ENCODE peak calls at places on chromosomes 6 and 20, in eight cellular contexts. One of them, this sample, is unnamed.
A peak's percentile ranks its signal among the peaks of the same experiment; 100 is the strongest.

GRCh38 chr6:124372076-124372475 is 568.4 kb downstream of the NKAIN2 start:
- DNase-seq in activated gamma-delta T cell treated with Interleukin-2 at 50 U/mL for 16 hours: no peak
- DNase-seq in activated CD4-positive, CD25-positive, alpha-beta regulatory T cell: no peak
- DNase-seq in fibroblast of lung: peak; percentile 62
- DNase-seq in left ventricle myocardium inferior: no peak
- DNase-seq in neural crest cell: no peak
- DNase-seq in Ammon's horn: no peak
- DNase-seq in prostate gland: no peak
- DNase-seq in this sample: no peak

GRCh38 chr6:25404094-25404493 is 124.9 kb downstream of the CARMIL1 start:
- DNase-seq in activated gamma-delta T cell treated with Interleukin-2 at 50 U/mL for 16 hours: no peak
- DNase-seq in activated CD4-positive, CD25-positive, alpha-beta regulatory T cell: no peak
- DNase-seq in fibroblast of lung: no peak
- DNase-seq in left ventricle myocardium inferior: no peak
- DNase-seq in neural crest cell: no peak
- DNase-seq in Ammon's horn: peak; percentile 22
- DNase-seq in prostate gland: no peak
- DNase-seq in this sample: no peak

GRCh38 chr6:21241231-21242130 is 352.1 kb upstream of the SOX4 start:
- DNase-seq in activated gamma-delta T cell treated with Interleukin-2 at 50 U/mL for 16 hours: no peak
- DNase-seq in activated CD4-positive, CD25-positive, alpha-beta regulatory T cell: no peak
- DNase-seq in fibroblast of lung: no peak
- DNase-seq in left ventricle myocardium inferior: no peak
- DNase-seq in neural crest cell: no peak
- DNase-seq in Ammon's horn: no peak
- DNase-seq in prostate gland: no peak
- DNase-seq in this sample: no peak

GRCh38 chr20:1805161-1805581 is 90.0 kb upstream of the SIRPA start:
- DNase-seq in activated gamma-delta T cell treated with Interleukin-2 at 50 U/mL for 16 hours: no peak
- DNase-seq in activated CD4-positive, CD25-positive, alpha-beta regulatory T cell: no peak
- DNase-seq in fibroblast of lung: no peak
- DNase-seq in left ventricle myocardium inferior: no peak
- DNase-seq in neural crest cell: no peak
- DNase-seq in Ammon's horn: no peak
- DNase-seq in prostate gland: no peak
- DNase-seq in this sample: no peak

GRCh38 chr6:155276638-155277037 is 12.8 kb downstream of the CLDN20 start:
- DNase-seq in activated gamma-delta T cell treated with Interleukin-2 at 50 U/mL for 16 hours: no peak
- DNase-seq in activated CD4-positive, CD25-positive, alpha-beta regulatory T cell: no peak
- DNase-seq in fibroblast of lung: no peak
- DNase-seq in left ventricle myocardium inferior: no peak
- DNase-seq in neural crest cell: no peak
- DNase-seq in Ammon's horn: no peak
- DNase-seq in prostate gland: no peak
- DNase-seq in this sample: no peak

GRCh38 chr6:149457316-149457884 is 27.4 kb downstream of the ZC3H12D start:
- DNase-seq in activated gamma-delta T cell treated with Interleukin-2 at 50 U/mL for 16 hours: no peak
- DNase-seq in activated CD4-positive, CD25-positive, alpha-beta regulatory T cell: no peak
- DNase-seq in fibroblast of lung: peak; percentile 69
- DNase-seq in left ventricle myocardium inferior: peak; percentile 54
- DNase-seq in neural crest cell: no peak
- DNase-seq in Ammon's horn: no peak
- DNase-seq in prostate gland: no peak
- DNase-seq in this sample: no peak

GRCh38 chr6:26550250-26550993 is 12.3 kb downstream of the HMGN4 start:
- DNase-seq in activated gamma-delta T cell treated with Interleukin-2 at 50 U/mL for 16 hours: peak; percentile 42
- DNase-seq in activated CD4-positive, CD25-positive, alpha-beta regulatory T cell: no peak
- DNase-seq in fibroblast of lung: peak; percentile 45
- DNase-seq in left ventricle myocardium inferior: peak; percentile 56
- DNase-seq in neural crest cell: peak; percentile 62
- DNase-seq in Ammon's horn: no peak
- DNase-seq in prostate gland: no peak
- DNase-seq in this sample: peak; percentile 55

GRCh38 chr20:5100684-5101347 is 18.9 kb downstream of the PCNA start:
- DNase-seq in activated gamma-delta T cell treated with Interleukin-2 at 50 U/mL for 16 hours: peak; percentile 76
- DNase-seq in activated CD4-positive, CD25-positive, alpha-beta regulatory T cell: peak; percentile 50
- DNase-seq in fibroblast of lung: peak; percentile 61
- DNase-seq in left ventricle myocardium inferior: peak; percentile 76
- DNase-seq in neural crest cell: peak; percentile 70
- DNase-seq in Ammon's horn: peak; percentile 85
- DNase-seq in prostate gland: peak; percentile 70
- DNase-seq in this sample: peak; percentile 39

GRCh38 chr20:51372176-51372803 is 170.2 kb downstream of the NFATC2 start:
- DNase-seq in activated gamma-delta T cell treated with Interleukin-2 at 50 U/mL for 16 hours: peak; percentile 55
- DNase-seq in activated CD4-positive, CD25-positive, alpha-beta regulatory T cell: peak; percentile 19
- DNase-seq in fibroblast of lung: peak; percentile 71
- DNase-seq in left ventricle myocardium inferior: peak; percentile 59
- DNase-seq in neural crest cell: peak; percentile 61
- DNase-seq in Ammon's horn: peak; percentile 69
- DNase-seq in prostate gland: peak; percentile 74
- DNase-seq in this sample: no peak

GRCh38 chr6:44925100-44925739 is 402.9 kb upstream of the RUNX2 start:
- DNase-seq in activated gamma-delta T cell treated with Interleukin-2 at 50 U/mL for 16 hours: peak; percentile 10
- DNase-seq in activated CD4-positive, CD25-positive, alpha-beta regulatory T cell: no peak
- DNase-seq in fibroblast of lung: no peak
- DNase-seq in left ventricle myocardium inferior: no peak
- DNase-seq in neural crest cell: no peak
- DNase-seq in Ammon's horn: peak; percentile 5
- DNase-seq in prostate gland: no peak
- DNase-seq in this sample: peak; percentile 29

GRCh38 chr6:168247456-168248147 is 72.0 kb downstream of the DACT2 start:
- DNase-seq in activated gamma-delta T cell treated with Interleukin-2 at 50 U/mL for 16 hours: no peak
- DNase-seq in activated CD4-positive, CD25-positive, alpha-beta regulatory T cell: no peak
- DNase-seq in fibroblast of lung: no peak
- DNase-seq in left ventricle myocardium inferior: no peak
- DNase-seq in neural crest cell: no peak
- DNase-seq in Ammon's horn: peak; percentile 33
- DNase-seq in prostate gland: peak; percentile 44
- DNase-seq in this sample: no peak

GRCh38 chr6:154736613-154737259 is 3.5 kb downstream of the SCAF8 start:
- DNase-seq in activated gamma-delta T cell treated with Interleukin-2 at 50 U/mL for 16 hours: no peak
- DNase-seq in activated CD4-positive, CD25-positive, alpha-beta regulatory T cell: no peak
- DNase-seq in fibroblast of lung: no peak
- DNase-seq in left ventricle myocardium inferior: no peak
- DNase-seq in neural crest cell: no peak
- DNase-seq in Ammon's horn: no peak
- DNase-seq in prostate gland: no peak
- DNase-seq in this sample: no peak

GRCh38 chr6:42367353-42368011 is 84.2 kb downstream of the TRERF1 start:
- DNase-seq in activated gamma-delta T cell treated with Interleukin-2 at 50 U/mL for 16 hours: peak; percentile 30
- DNase-seq in activated CD4-positive, CD25-positive, alpha-beta regulatory T cell: no peak
- DNase-seq in fibroblast of lung: peak; percentile 10
- DNase-seq in left ventricle myocardium inferior: no peak
- DNase-seq in neural crest cell: no peak
- DNase-seq in Ammon's horn: peak; percentile 18
- DNase-seq in prostate gland: no peak
- DNase-seq in this sample: no peak

GRCh38 chr6:36752187-36752885 is 54.7 kb downstream of the RAB44 start:
- DNase-seq in activated gamma-delta T cell treated with Interleukin-2 at 50 U/mL for 16 hours: no peak
- DNase-seq in activated CD4-positive, CD25-positive, alpha-beta regulatory T cell: no peak
- DNase-seq in fibroblast of lung: no peak
- DNase-seq in left ventricle myocardium inferior: no peak
- DNase-seq in neural crest cell: no peak
- DNase-seq in Ammon's horn: no peak
- DNase-seq in prostate gland: no peak
- DNase-seq in this sample: no peak

GRCh38 chr6:73898599-73898998 is 202.6 kb downstream of the CD109 start:
- DNase-seq in activated gamma-delta T cell treated with Interleukin-2 at 50 U/mL for 16 hours: no peak
- DNase-seq in activated CD4-positive, CD25-positive, alpha-beta regulatory T cell: no peak
- DNase-seq in fibroblast of lung: no peak
- DNase-seq in left ventricle myocardium inferior: no peak
- DNase-seq in neural crest cell: no peak
- DNase-seq in Ammon's horn: no peak
- DNase-seq in prostate gland: no peak
- DNase-seq in this sample: no peak

GRCh38 chr6:31586013-31586412 is at the start of gene LST1:
- DNase-seq in activated gamma-delta T cell treated with Interleukin-2 at 50 U/mL for 16 hours: no peak
- DNase-seq in activated CD4-positive, CD25-positive, alpha-beta regulatory T cell: no peak
- DNase-seq in fibroblast of lung: no peak
- DNase-seq in left ventricle myocardium inferior: no peak
- DNase-seq in neural crest cell: no peak
- DNase-seq in Ammon's horn: peak; percentile 52
- DNase-seq in prostate gland: no peak
- DNase-seq in this sample: no peak

GRCh38 chr6:10582774-10583508 is 61.8 kb downstream of the GCNT2 start:
- DNase-seq in activated gamma-delta T cell treated with Interleukin-2 at 50 U/mL for 16 hours: no peak
- DNase-seq in activated CD4-positive, CD25-positive, alpha-beta regulatory T cell: no peak
- DNase-seq in fibroblast of lung: no peak
- DNase-seq in left ventricle myocardium inferior: no peak
- DNase-seq in neural crest cell: no peak
- DNase-seq in Ammon's horn: no peak
- DNase-seq in prostate gland: peak; percentile 77
- DNase-seq in this sample: no peak

GRCh38 chr6:137011406-137011805 is 33.4 kb downstream of the IL20RA start:
- DNase-seq in activated gamma-delta T cell treated with Interleukin-2 at 50 U/mL for 16 hours: no peak
- DNase-seq in activated CD4-positive, CD25-positive, alpha-beta regulatory T cell: no peak
- DNase-seq in fibroblast of lung: no peak
- DNase-seq in left ventricle myocardium inferior: no peak
- DNase-seq in neural crest cell: no peak
- DNase-seq in Ammon's horn: no peak
- DNase-seq in prostate gland: no peak
- DNase-seq in this sample: no peak

This sample was measured in Jurkat, Clone E6-1.